ENCODE peak calls at places on chromosomes 2 and 18, in seven cellular contexts. F is neural crest cell, V is astrocyte of the spinal cord, N is stomach, Q is RWPE1, J is fibroblast of mammary gland, D is breast epithelium. B is an unnamed sample.

GRCh38 chr2:240962371-240963064 is 35.9 kb upstream of the SNED1 start:
- DNase-seq in F (no peak), V (peak), N (peak), Q (no peak), J (peak), D (peak), B (no peak)

GRCh38 chr18:30358545-30358944 is 684.0 kb downstream of the DSC3 start:
- DNase-seq in F (no peak), V (peak), N (no peak), Q (peak), J (peak), D (no peak), B (no peak)

GRCh38 chr2:79414690-79415089 is 98.2 kb upstream of the CTNNA2 start:
- DNase-seq in F (no peak), V (no peak), N (no peak), Q (no peak), J (no peak), D (no peak), B (no peak)

GRCh38 chr2:241550616-241551580 is 7.6 kb upstream of the BOK start:
- DNase-seq in F (no peak), V (no peak), N (no peak), Q (no peak), J (no peak), D (no peak), B (no peak)

GRCh38 chr18:37577051-37577611 is 11.5 kb upstream of the CELF4 start:
- DNase-seq in F (no peak), V (no peak), N (no peak), Q (no peak), J (no peak), D (no peak), B (no peak)

GRCh38 chr18:8423051-8423558 is 186.1 kb upstream of the RAB12 start:
- DNase-seq in F (no peak), V (peak), N (no peak), Q (peak), J (peak), D (no peak), B (no peak)

GRCh38 chr2:190599073-190599472 is 49.8 kb upstream of the NAB1 start:
- DNase-seq in F (no peak), V (peak), N (no peak), Q (no peak), J (no peak), D (no peak), B (no peak)

GRCh38 chr2:109728809-109729208 is 65.3 kb upstream of the RGPD5 start:
- DNase-seq in F (no peak), V (no peak), N (no peak), Q (no peak), J (peak), D (peak), B (no peak)

GRCh38 chr2:62038980-62039771 is 133.7 kb downstream of the COMMD1 start:
- DNase-seq in F (no peak), V (peak), N (no peak), Q (peak), J (peak), D (no peak), B (peak)

GRCh38 chr2:56648802-56649201 is 465.0 kb downstream of the CCDC85A start:
- DNase-seq in F (no peak), V (no peak), N (no peak), Q (no peak), J (no peak), D (no peak), B (no peak)

GRCh38 chr2:215435261-215435808 is 533 bp downstream of the FN1 start:
- DNase-seq in F (peak), V (no peak), N (peak), Q (peak), J (peak), D (no peak), B (peak)

GRCh38 chr18:51194604-51195003 is 2.9 kb downstream of the MEX3C start:
- DNase-seq in F (no peak), V (no peak), N (no peak), Q (no peak), J (no peak), D (no peak), B (no peak)

GRCh38 chr2:230906471-230907230 is 18.4 kb downstream of the GPR55 start:
- DNase-seq in F (no peak), V (no peak), N (peak), Q (no peak), J (no peak), D (no peak), B (no peak)

GRCh38 chr2:1772868-1773267 is 28.6 kb upstream of the PXDN start:
- DNase-seq in F (no peak), V (no peak), N (peak), Q (no peak), J (no peak), D (no peak), B (no peak)

GRCh38 chr2:197107291-197108269 is 181.1 kb upstream of the PGAP1 start:
- DNase-seq in F (no peak), V (peak), N (no peak), Q (no peak), J (peak), D (no peak), B (no peak)

GRCh38 chr18:69400253-69400975 is at the start of gene DOK6:
- DNase-seq in F (peak), V (peak), N (no peak), Q (no peak), J (peak), D (no peak), B (peak)

GRCh38 chr2:71794611-71795010 is 341.2 kb downstream of the DYSF start:
- DNase-seq in F (no peak), V (no peak), N (no peak), Q (no peak), J (no peak), D (no peak), B (no peak)

GRCh38 chr2:56182420-56182819 is 1.4 kb upstream of the CCDC85A start:
- DNase-seq in F (no peak), V (no peak), N (no peak), Q (no peak), J (no peak), D (no peak), B (no peak)

GRCh38 chr2:171139860-171140259 is 20.8 kb downstream of the TLK1 start:
- DNase-seq in F (no peak), V (no peak), N (no peak), Q (no peak), J (no peak), D (no peak), B (no peak)

GRCh38 chr2:99507964-99508818 is 18.4 kb upstream of the REV1 start:
- DNase-seq in F (no peak), V (no peak), N (no peak), Q (no peak), J (no peak), D (no peak), B (no peak)

GRCh38 chr2:51810197-51810596 is 778.3 kb upstream of the NRXN1 start:
- DNase-seq in F (no peak), V (no peak), N (no peak), Q (no peak), J (no peak), D (no peak), B (no peak)

GRCh38 chr18:2981212-2981728 is 31.7 kb downstream of the LPIN2 start:
- DNase-seq in F (no peak), V (peak), N (no peak), Q (peak), J (peak), D (no peak), B (peak)

GRCh38 chr18:79774111-79774510 is 23.6 kb upstream of the KCNG2 start:
- DNase-seq in F (no peak), V (no peak), N (no peak), Q (no peak), J (no peak), D (no peak), B (no peak)

GRCh38 chr2:221461911-221462310 is 110.2 kb downstream of the EPHA4 start:
- DNase-seq in F (no peak), V (peak), N (no peak), Q (no peak), J (no peak), D (no peak), B (no peak)

GRCh38 chr18:36017232-36017631 is 44.8 kb downstream of the RMP24 start:
- DNase-seq in F (no peak), V (no peak), N (no peak), Q (no peak), J (no peak), D (no peak), B (no peak)

GRCh38 chr2:25521665-25522387 is 151.6 kb downstream of the DTNB start:
- DNase-seq in F (no peak), V (peak), N (no peak), Q (peak), J (peak), D (no peak), B (peak)

GRCh38 chr2:27723372-27724144 is 48.0 kb upstream of the MRPL33 start:
- DNase-seq in F (peak), V (peak), N (peak), Q (no peak), J (peak), D (peak), B (peak)

GRCh38 chr2:178426388-178426787 is 24.6 kb downstream of the PRKRA start:
- DNase-seq in F (no peak), V (peak), N (no peak), Q (no peak), J (no peak), D (no peak), B (no peak)

GRCh38 chr2:97747716-97748115 is 34.3 kb downstream of the ZAP70 start:
- DNase-seq in F (no peak), V (peak), N (no peak), Q (no peak), J (peak), D (no peak), B (no peak)

GRCh38 chr2:24304098-24304497 is 56.2 kb downstream of the ITSN2 start:
- DNase-seq in F (no peak), V (peak), N (no peak), Q (peak), J (peak), D (peak), B (no peak)

GRCh38 chr2:232103140-232103737 is 141.7 kb downstream of the DIS3L2 start:
- DNase-seq in F (no peak), V (peak), N (no peak), Q (no peak), J (peak), D (no peak), B (no peak)

GRCh38 chr2:119158563-119159347 is at the start of gene C1QL2:
- DNase-seq in F (peak), V (no peak), N (no peak), Q (no peak), J (no peak), D (no peak), B (peak)

GRCh38 chr18:78557371-78557770 is 422.2 kb upstream of the SALL3 start:
- DNase-seq in F (no peak), V (no peak), N (no peak), Q (no peak), J (no peak), D (no peak), B (no peak)

GRCh38 chr2:96891591-96892333 is 21.9 kb upstream of the SEMA4C start:
- DNase-seq in F (no peak), V (peak), N (no peak), Q (no peak), J (no peak), D (no peak), B (no peak)

GRCh38 chr2:133518646-133519344 is 49.5 kb downstream of the NCKAP5 start:
- DNase-seq in F (no peak), V (no peak), N (no peak), Q (no peak), J (no peak), D (no peak), B (no peak)

GRCh38 chr2:3598912-3599854 is 4.3 kb downstream of the COLEC11 start:
- DNase-seq in F (no peak), V (no peak), N (no peak), Q (no peak), J (no peak), D (no peak), B (no peak)

GRCh38 chr2:142131016-142131714 is at the start of gene LRP1B:
- DNase-seq in F (peak), V (peak), N (no peak), Q (no peak), J (peak), D (no peak), B (no peak)

GRCh38 chr2:228377533-228377932 is 196.0 kb upstream of the SPHKAP start:
- DNase-seq in F (no peak), V (no peak), N (no peak), Q (no peak), J (no peak), D (no peak), B (no peak)

GRCh38 chr2:122341007-122341406 is 585.6 kb downstream of the TSN start:
- DNase-seq in F (no peak), V (no peak), N (no peak), Q (no peak), J (peak), D (no peak), B (no peak)

GRCh38 chr2:240127911-240128607 is 8.0 kb downstream of the COPS9 start:
- DNase-seq in F (no peak), V (no peak), N (no peak), Q (no peak), J (no peak), D (no peak), B (no peak)

GRCh38 chr18:6569813-6570212 is 155.1 kb upstream of the L3MBTL4 start:
- DNase-seq in F (no peak), V (no peak), N (no peak), Q (no peak), J (no peak), D (no peak), B (no peak)

GRCh38 chr18:6575908-6576307 is 153.6 kb upstream of the ARHGAP28 start:
- DNase-seq in F (no peak), V (no peak), N (no peak), Q (no peak), J (no peak), D (no peak), B (no peak)

GRCh38 chr18:6566338-6566911 is 151.7 kb upstream of the L3MBTL4 start:
- DNase-seq in F (no peak), V (no peak), N (no peak), Q (peak), J (no peak), D (no peak), B (no peak)

GRCh38 chr18:6570581-6571238 is 156.0 kb upstream of the L3MBTL4 start:
- DNase-seq in F (no peak), V (no peak), N (no peak), Q (no peak), J (no peak), D (no peak), B (no peak)

DNA sequence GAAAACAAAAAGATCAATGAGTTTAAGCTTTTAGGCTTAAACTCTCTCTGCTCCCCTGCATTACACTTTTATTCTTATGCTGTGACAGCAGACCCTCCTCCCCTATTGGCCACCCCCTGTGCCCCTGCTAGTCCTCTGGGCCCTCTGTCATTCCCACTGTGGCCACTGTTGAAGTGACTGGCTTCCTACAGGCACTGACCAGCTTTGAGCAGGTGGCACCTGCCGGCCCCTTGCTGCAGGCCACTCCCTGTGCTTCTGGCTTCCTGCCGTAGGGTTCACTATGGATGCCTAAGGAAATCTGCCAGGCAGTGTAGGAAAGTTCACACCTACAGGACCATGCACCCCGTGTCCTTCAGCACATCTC is 156.5 kb upstream of the L3MBTL4 start:
- DNase-seq in F (no peak), V (no peak), N (no peak), Q (no peak), J (no peak), D (no peak), B (no peak)
- TF ChIP-seq CTCF in F (no peak), V (no peak), N (no peak), Q (no peak), J (no peak), D (no peak), B (no peak)

GRCh38 chr2:42794271-42795046 is 2.1 kb upstream of the HAAO start:
- DNase-seq in F (peak), V (no peak), N (no peak), Q (no peak), J (peak), D (no peak), B (no peak)
- TF ChIP-seq CTCF in F (peak), V (peak), N (no peak), Q (no peak), J (peak), D (no peak), B (no peak)

DNA sequence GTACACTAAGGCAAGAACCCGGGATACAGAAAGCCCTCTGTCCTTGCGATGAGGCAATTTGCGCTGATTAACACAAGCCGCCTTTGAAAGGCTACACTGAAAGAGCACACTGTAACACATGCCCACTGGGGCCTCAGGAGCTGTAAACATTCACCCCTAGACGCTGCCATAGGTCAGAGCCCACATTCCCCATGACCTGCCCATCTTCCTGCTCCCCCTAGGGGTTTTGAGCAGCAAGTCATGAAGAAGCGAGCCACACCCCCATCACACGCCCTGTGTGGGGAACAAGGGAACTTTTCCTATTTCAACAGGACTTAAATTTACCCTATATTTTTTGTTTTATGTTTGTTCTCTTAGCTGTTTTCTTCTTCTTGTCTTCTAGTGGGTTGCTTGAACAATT is 47.8 kb upstream of the SLC4A10 start:
- DNase-seq in F (no peak), V (no peak), N (no peak), Q (peak), J (peak), D (no peak), B (peak)
- TF ChIP-seq CTCF in F (peak), V (no peak), N (no peak), Q (peak), J (peak), D (no peak), B (peak)

GRCh38 chr2:47006374-47007220 is 91.0 kb upstream of the MCFD2 start:
- DNase-seq in F (no peak), V (no peak), N (no peak), Q (no peak), J (no peak), D (no peak), B (no peak)
- TF ChIP-seq CTCF in F (peak), V (no peak), N (no peak), Q (no peak), J (no peak), D (no peak), B (no peak)

DNA sequence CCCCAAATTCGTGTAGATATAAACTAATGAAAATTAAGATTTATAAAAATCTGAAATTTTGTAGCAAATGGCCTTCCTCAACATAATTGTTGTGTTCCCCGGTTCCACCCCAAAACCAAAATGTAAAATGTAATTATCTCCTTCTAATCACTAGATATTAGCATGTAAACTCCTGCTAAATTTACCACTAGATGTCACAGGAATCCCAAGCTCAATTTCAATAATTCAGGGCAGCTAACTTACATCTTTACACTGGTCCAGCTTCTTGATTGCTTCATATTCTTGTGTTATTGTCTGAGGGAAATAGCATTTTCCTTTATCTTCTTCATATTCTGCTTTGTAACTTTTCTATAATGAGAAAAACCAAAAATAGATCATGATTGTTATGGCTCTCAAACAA is 42.7 kb downstream of the NEB start:
- DNase-seq in F (no peak), V (no peak), N (no peak), Q (no peak), J (peak), D (no peak), B (no peak)
- TF ChIP-seq CTCF in F (no peak), V (no peak), N (no peak), Q (no peak), J (no peak), D (no peak), B (no peak)

DNA sequence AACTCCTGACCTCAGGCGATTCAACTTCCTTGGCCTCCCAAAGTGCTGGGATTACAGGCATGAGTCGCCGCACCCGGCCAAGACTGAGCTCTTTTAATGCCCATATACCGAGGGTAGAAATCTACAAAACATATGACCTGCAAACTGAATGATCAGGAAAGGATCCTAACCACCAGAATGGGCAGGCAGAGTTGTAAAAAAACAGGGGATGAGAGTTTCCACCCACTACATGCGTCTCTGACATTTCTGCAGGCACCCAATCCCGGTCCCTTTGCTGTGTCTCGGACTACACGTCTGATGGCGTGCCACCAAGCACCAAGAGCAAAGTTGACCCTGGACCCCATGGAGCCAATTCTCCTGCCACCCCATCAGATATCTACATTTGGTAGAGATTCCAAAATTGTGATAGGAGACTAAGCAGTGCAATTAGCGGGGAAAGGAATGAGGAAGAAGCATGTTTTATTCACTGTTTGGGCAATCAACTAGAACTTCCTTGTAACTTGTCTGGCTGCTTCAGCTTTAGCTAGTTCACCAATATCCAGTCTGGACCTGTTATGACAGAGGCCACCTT is 74.1 kb downstream of the ATP8B1 start:
- DNase-seq in F (no peak), V (no peak), N (peak), Q (no peak), J (peak), D (no peak), B (no peak)
- TF ChIP-seq CTCF in F (no peak), V (no peak), N (no peak), Q (no peak), J (no peak), D (no peak), B (no peak)

DNA sequence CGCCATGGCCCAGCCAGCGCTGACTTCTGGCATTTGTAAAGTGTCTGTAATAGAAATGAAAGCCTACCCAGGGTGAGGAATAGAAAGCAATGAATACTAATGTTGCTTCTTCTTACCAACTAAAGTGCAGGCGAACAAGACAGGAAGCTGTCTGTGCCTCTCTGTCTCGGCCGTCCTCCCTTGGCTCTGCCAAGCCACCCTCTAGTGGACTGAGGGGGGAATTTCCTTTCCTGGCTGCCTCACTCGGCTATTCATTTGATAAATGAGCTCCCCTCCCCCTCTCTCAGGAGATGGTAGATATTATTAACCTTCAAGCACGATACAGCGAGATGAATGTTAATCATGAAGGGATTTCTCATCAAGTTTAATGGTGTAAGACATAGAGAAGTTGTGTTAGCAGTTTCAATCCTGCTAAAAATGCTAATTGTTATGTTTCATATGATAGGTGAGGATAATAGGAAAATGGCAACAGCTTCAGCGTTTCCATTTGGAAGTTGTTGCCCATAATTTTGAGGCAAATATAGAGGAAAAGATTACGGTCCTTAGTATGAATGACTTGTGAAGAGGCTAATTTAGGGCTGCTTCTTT is 384.7 kb downstream of the MTX2 start:
- DNase-seq in F (peak), V (peak), N (peak), Q (peak), J (peak), D (no peak), B (peak)
- TF ChIP-seq CTCF in F (peak), V (peak), N (peak), Q (peak), J (peak), D (peak), B (peak)